ENCODE peak calls at places on chromosome 5, in seven cellular contexts. K is AG08395, A is head of caudate nucleus, J is NCI-H774, M is HCEC 1CT, F is germinal center, Z is psoas muscle. L is an unnamed sample.

GRCh38 chr5:10562202-10563131 is 1.4 kb upstream of the ANKRD33B start:
- DNase-seq in K (no peak), A (no peak), J (no peak), M (no peak), F (peak; percentile 75), Z (no peak), L (no peak)

GRCh38 chr5:72194846-72195245 is 87.6 kb downstream of the MAP1B start:
- DNase-seq in K (no peak), A (no peak), J (no peak), M (no peak), F (peak; percentile 8), Z (no peak), L (no peak)

GRCh38 chr5:39114155-39114554 is 40.0 kb upstream of the RICTOR start:
- DNase-seq in K (no peak), A (no peak), J (no peak), M (no peak), F (no peak), Z (no peak), L (no peak)

GRCh38 chr5:91229031-91229623 is 154.0 kb downstream of the ARRDC3 start:
- DNase-seq in K (no peak), A (no peak), J (no peak), M (no peak), F (no peak), Z (no peak), L (no peak)

GRCh38 chr5:172770374-172770674 is 671 bp downstream of the DUSP1 start:
- DNase-seq in K (no peak), A (peak; percentile 69), J (no peak), M (no peak), F (peak; percentile 79), Z (no peak), L (no peak)

GRCh38 chr5:69331528-69332445 is 814 bp downstream of the CCDC125 start:
- DNase-seq in K (no peak), A (no peak), J (peak; percentile 12), M (no peak), F (peak; percentile 39), Z (no peak), L (no peak)

GRCh38 chr5:41878173-41878572 is 7.9 kb upstream of the OXCT1 start:
- DNase-seq in K (no peak), A (no peak), J (no peak), M (no peak), F (no peak), Z (no peak), L (no peak)

GRCh38 chr5:142186821-142187594 is 78.4 kb downstream of the NDFIP1 start:
- DNase-seq in K (no peak), A (no peak), J (no peak), M (no peak), F (no peak), Z (no peak), L (no peak)

GRCh38 chr5:104412649-104413240 is 850.2 kb upstream of the NUDT12 start:
- DNase-seq in K (peak; percentile 3), A (no peak), J (no peak), M (no peak), F (no peak), Z (no peak), L (peak; percentile 26)

GRCh38 chr5:134007581-134008256 is 2.9 kb upstream of the VDAC1 start:
- DNase-seq in K (no peak), A (no peak), J (no peak), M (peak; percentile 32), F (no peak), Z (no peak), L (no peak)

GRCh38 chr5:178420424-178420823 is 169.8 kb downstream of the COL23A1 start:
- DNase-seq in K (no peak), A (no peak), J (no peak), M (no peak), F (no peak), Z (no peak), L (no peak)

GRCh38 chr5:77138981-77139380 is 51.9 kb upstream of the ZBED3 start:
- DNase-seq in K (peak; percentile 20), A (no peak), J (no peak), M (peak; percentile 10), F (no peak), Z (no peak), L (no peak)